ENCODE peak calls at places on chromosomes 16 and 17, in eight cellular contexts. One of them, this sample, is unnamed.

GRCh38 chr17:47281246-47281645 is 27.6 kb downstream of the ITGB3 start:
- DNase-seq in NCI-H1436: no peak
- DNase-seq in activated CD4-positive, alpha-beta T cell treated with anti-CD3 and anti-CD28 coated beads for 36 hours: no peak
- DNase-seq in NCI-H1694 treated with DMSO at 0.1 percent for 48 hours: no peak
- DNase-seq in activated T-cell treated with anti-CD3 and anti-CD28 coated beads, Interleukin-2, amount 50 U/mL, for 72 hours: no peak
- DNase-seq in DMS153: no peak
- DNase-seq in anterior cingulate cortex: no peak
- DNase-seq in hypothalamus: no peak
- DNase-seq in this sample: no peak

GRCh38 chr16:30075503-30076275 is at the start of gene PPP4C:
- DNase-seq in NCI-H1694 treated with DMSO at 0.1 percent for 48 hours: peak
- DNase-seq in activated CD4-positive, alpha-beta T cell treated with anti-CD3 and anti-CD28 coated beads for 36 hours: peak
- DNase-seq in DMS153: peak
- DNase-seq in activated T-cell treated with anti-CD3 and anti-CD28 coated beads, Interleukin-2, amount 50 U/mL, for 72 hours: peak
- DNase-seq in anterior cingulate cortex: peak
- DNase-seq in NCI-H1436: peak
- DNase-seq in hypothalamus: peak
- DNase-seq in this sample: peak

GRCh38 chr16:67504190-67505021 is 21.1 kb upstream of the AGRP start:
- DNase-seq in NCI-H1694 treated with DMSO at 0.1 percent for 48 hours: no peak
- DNase-seq in activated T-cell treated with anti-CD3 and anti-CD28 coated beads, Interleukin-2, amount 50 U/mL, for 72 hours: peak
- DNase-seq in anterior cingulate cortex: no peak
- DNase-seq in DMS153: peak
- DNase-seq in activated CD4-positive, alpha-beta T cell treated with anti-CD3 and anti-CD28 coated beads for 36 hours: peak
- DNase-seq in NCI-H1436: no peak
- DNase-seq in hypothalamus: no peak
- DNase-seq in this sample: no peak

GRCh38 chr17:10737168-10737622 is 7.4 kb upstream of the TMEM220 start:
- DNase-seq in activated CD4-positive, alpha-beta T cell treated with anti-CD3 and anti-CD28 coated beads for 36 hours: peak
- DNase-seq in NCI-H1436: peak
- DNase-seq in DMS153: no peak
- DNase-seq in anterior cingulate cortex: peak
- DNase-seq in activated T-cell treated with anti-CD3 and anti-CD28 coated beads, Interleukin-2, amount 50 U/mL, for 72 hours: peak
- DNase-seq in NCI-H1694 treated with DMSO at 0.1 percent for 48 hours: no peak
- DNase-seq in hypothalamus: peak
- DNase-seq in this sample: no peak

GRCh38 chr16:82684246-82684645 is 57.5 kb downstream of the CDH13 start:
- DNase-seq in NCI-H1694 treated with DMSO at 0.1 percent for 48 hours: no peak
- DNase-seq in activated T-cell treated with anti-CD3 and anti-CD28 coated beads, Interleukin-2, amount 50 U/mL, for 72 hours: no peak
- DNase-seq in anterior cingulate cortex: no peak
- DNase-seq in NCI-H1436: no peak
- DNase-seq in DMS153: no peak
- DNase-seq in activated CD4-positive, alpha-beta T cell treated with anti-CD3 and anti-CD28 coated beads for 36 hours: no peak
- DNase-seq in hypothalamus: no peak
- DNase-seq in this sample: no peak

GRCh38 chr17:39591958-39592954 is 15.5 kb downstream of the NEUROD2 start:
- DNase-seq in anterior cingulate cortex: peak
- DNase-seq in hypothalamus: no peak
- DNase-seq in NCI-H1694 treated with DMSO at 0.1 percent for 48 hours: peak
- DNase-seq in activated CD4-positive, alpha-beta T cell treated with anti-CD3 and anti-CD28 coated beads for 36 hours: peak
- DNase-seq in NCI-H1436: peak
- DNase-seq in activated T-cell treated with anti-CD3 and anti-CD28 coated beads, Interleukin-2, amount 50 U/mL, for 72 hours: no peak
- DNase-seq in DMS153: peak
- DNase-seq in this sample: no peak

GRCh38 chr16:72942021-72942420 is 105.9 kb downstream of the ZFHX3 start:
- DNase-seq in NCI-H1436: no peak
- DNase-seq in anterior cingulate cortex: no peak
- DNase-seq in activated T-cell treated with anti-CD3 and anti-CD28 coated beads, Interleukin-2, amount 50 U/mL, for 72 hours: no peak
- DNase-seq in NCI-H1694 treated with DMSO at 0.1 percent for 48 hours: no peak
- DNase-seq in hypothalamus: no peak
- DNase-seq in DMS153: no peak
- DNase-seq in activated CD4-positive, alpha-beta T cell treated with anti-CD3 and anti-CD28 coated beads for 36 hours: no peak
- DNase-seq in this sample: no peak

GRCh38 chr17:14119546-14119945 is 50.2 kb downstream of the COX10 start:
- DNase-seq in NCI-H1694 treated with DMSO at 0.1 percent for 48 hours: no peak
- DNase-seq in activated T-cell treated with anti-CD3 and anti-CD28 coated beads, Interleukin-2, amount 50 U/mL, for 72 hours: peak
- DNase-seq in NCI-H1436: no peak
- DNase-seq in activated CD4-positive, alpha-beta T cell treated with anti-CD3 and anti-CD28 coated beads for 36 hours: no peak
- DNase-seq in hypothalamus: no peak
- DNase-seq in DMS153: no peak
- DNase-seq in anterior cingulate cortex: no peak
- DNase-seq in this sample: no peak

GRCh38 chr17:31252741-31253140 is 44.3 kb downstream of the OMG start:
- DNase-seq in activated CD4-positive, alpha-beta T cell treated with anti-CD3 and anti-CD28 coated beads for 36 hours: no peak
- DNase-seq in NCI-H1694 treated with DMSO at 0.1 percent for 48 hours: no peak
- DNase-seq in anterior cingulate cortex: no peak
- DNase-seq in DMS153: no peak
- DNase-seq in activated T-cell treated with anti-CD3 and anti-CD28 coated beads, Interleukin-2, amount 50 U/mL, for 72 hours: no peak
- DNase-seq in NCI-H1436: no peak
- DNase-seq in hypothalamus: no peak
- DNase-seq in this sample: no peak

GRCh38 chr16:400061-400540 is 1.6 kb upstream of the DECR2 start:
- DNase-seq in NCI-H1436: no peak
- DNase-seq in activated T-cell treated with anti-CD3 and anti-CD28 coated beads, Interleukin-2, amount 50 U/mL, for 72 hours: no peak
- DNase-seq in DMS153: no peak
- DNase-seq in activated CD4-positive, alpha-beta T cell treated with anti-CD3 and anti-CD28 coated beads for 36 hours: no peak
- DNase-seq in NCI-H1694 treated with DMSO at 0.1 percent for 48 hours: no peak
- DNase-seq in hypothalamus: no peak
- DNase-seq in anterior cingulate cortex: no peak
- DNase-seq in this sample: no peak

GRCh38 chr17:28477928-28478327 is 4.5 kb downstream of the SLC13A2 start:
- DNase-seq in NCI-H1694 treated with DMSO at 0.1 percent for 48 hours: no peak
- DNase-seq in anterior cingulate cortex: no peak
- DNase-seq in activated T-cell treated with anti-CD3 and anti-CD28 coated beads, Interleukin-2, amount 50 U/mL, for 72 hours: no peak
- DNase-seq in hypothalamus: no peak
- DNase-seq in NCI-H1436: no peak
- DNase-seq in activated CD4-positive, alpha-beta T cell treated with anti-CD3 and anti-CD28 coated beads for 36 hours: no peak
- DNase-seq in DMS153: no peak
- DNase-seq in this sample: no peak

GRCh38 chr16:23302045-23302956 is at the start of gene SCNN1B:
- DNase-seq in anterior cingulate cortex: no peak
- DNase-seq in DMS153: no peak
- DNase-seq in NCI-H1436: no peak
- DNase-seq in activated CD4-positive, alpha-beta T cell treated with anti-CD3 and anti-CD28 coated beads for 36 hours: peak
- DNase-seq in hypothalamus: no peak
- DNase-seq in NCI-H1694 treated with DMSO at 0.1 percent for 48 hours: peak
- DNase-seq in activated T-cell treated with anti-CD3 and anti-CD28 coated beads, Interleukin-2, amount 50 U/mL, for 72 hours: peak
- DNase-seq in this sample: no peak

GRCh38 chr16:88747588-88748301 is 37.3 kb downstream of the PIEZO1 start:
- DNase-seq in activated T-cell treated with anti-CD3 and anti-CD28 coated beads, Interleukin-2, amount 50 U/mL, for 72 hours: peak
- DNase-seq in NCI-H1694 treated with DMSO at 0.1 percent for 48 hours: no peak
- DNase-seq in anterior cingulate cortex: no peak
- DNase-seq in hypothalamus: no peak
- DNase-seq in activated CD4-positive, alpha-beta T cell treated with anti-CD3 and anti-CD28 coated beads for 36 hours: peak
- DNase-seq in NCI-H1436: peak
- DNase-seq in DMS153: peak
- DNase-seq in this sample: no peak

GRCh38 chr16:48432136-48432535 is 46.9 kb upstream of the SIAH1 start:
- DNase-seq in activated CD4-positive, alpha-beta T cell treated with anti-CD3 and anti-CD28 coated beads for 36 hours: no peak
- DNase-seq in DMS153: no peak
- DNase-seq in NCI-H1436: no peak
- DNase-seq in activated T-cell treated with anti-CD3 and anti-CD28 coated beads, Interleukin-2, amount 50 U/mL, for 72 hours: no peak
- DNase-seq in anterior cingulate cortex: no peak
- DNase-seq in hypothalamus: no peak
- DNase-seq in NCI-H1694 treated with DMSO at 0.1 percent for 48 hours: no peak
- DNase-seq in this sample: no peak

GRCh38 chr16:11254913-11255736 is 879 bp downstream of the SOCS1 start:
- DNase-seq in activated T-cell treated with anti-CD3 and anti-CD28 coated beads, Interleukin-2, amount 50 U/mL, for 72 hours: peak
- DNase-seq in anterior cingulate cortex: no peak
- DNase-seq in hypothalamus: no peak
- DNase-seq in activated CD4-positive, alpha-beta T cell treated with anti-CD3 and anti-CD28 coated beads for 36 hours: peak
- DNase-seq in NCI-H1694 treated with DMSO at 0.1 percent for 48 hours: no peak
- DNase-seq in DMS153: peak
- DNase-seq in NCI-H1436: no peak
- DNase-seq in this sample: peak

GRCh38 chr17:77107506-77108433 is 33.0 kb upstream of the SEC14L1 start:
- DNase-seq in NCI-H1436: no peak
- DNase-seq in DMS153: no peak
- DNase-seq in activated CD4-positive, alpha-beta T cell treated with anti-CD3 and anti-CD28 coated beads for 36 hours: no peak
- DNase-seq in hypothalamus: no peak
- DNase-seq in NCI-H1694 treated with DMSO at 0.1 percent for 48 hours: no peak
- DNase-seq in activated T-cell treated with anti-CD3 and anti-CD28 coated beads, Interleukin-2, amount 50 U/mL, for 72 hours: peak
- DNase-seq in anterior cingulate cortex: no peak
- DNase-seq in this sample: peak

GRCh38 chr16:87463722-87464690 is 28.8 kb downstream of the ZCCHC14 start:
- DNase-seq in NCI-H1694 treated with DMSO at 0.1 percent for 48 hours: no peak
- DNase-seq in activated CD4-positive, alpha-beta T cell treated with anti-CD3 and anti-CD28 coated beads for 36 hours: peak
- DNase-seq in NCI-H1436: no peak
- DNase-seq in activated T-cell treated with anti-CD3 and anti-CD28 coated beads, Interleukin-2, amount 50 U/mL, for 72 hours: peak
- DNase-seq in hypothalamus: no peak
- DNase-seq in DMS153: no peak
- DNase-seq in anterior cingulate cortex: no peak
- DNase-seq in this sample: no peak

GRCh38 chr17:44007346-44008204 is 3.2 kb downstream of the NAGS start:
- DNase-seq in hypothalamus: no peak
- DNase-seq in activated T-cell treated with anti-CD3 and anti-CD28 coated beads, Interleukin-2, amount 50 U/mL, for 72 hours: no peak
- DNase-seq in DMS153: no peak
- DNase-seq in anterior cingulate cortex: no peak
- DNase-seq in activated CD4-positive, alpha-beta T cell treated with anti-CD3 and anti-CD28 coated beads for 36 hours: no peak
- DNase-seq in NCI-H1694 treated with DMSO at 0.1 percent for 48 hours: no peak
- DNase-seq in NCI-H1436: no peak
- DNase-seq in this sample: no peak

GRCh38 chr16:28304214-28304613 is 11.9 kb downstream of the SBK1 start:
- DNase-seq in DMS153: no peak
- DNase-seq in activated T-cell treated with anti-CD3 and anti-CD28 coated beads, Interleukin-2, amount 50 U/mL, for 72 hours: no peak
- DNase-seq in NCI-H1436: no peak
- DNase-seq in anterior cingulate cortex: no peak
- DNase-seq in hypothalamus: no peak
- DNase-seq in activated CD4-positive, alpha-beta T cell treated with anti-CD3 and anti-CD28 coated beads for 36 hours: peak
- DNase-seq in NCI-H1694 treated with DMSO at 0.1 percent for 48 hours: no peak
- DNase-seq in this sample: no peak

GRCh38 chr16:78072275-78072674 is 27.2 kb upstream of the WWOX start:
- DNase-seq in NCI-H1436: no peak
- DNase-seq in anterior cingulate cortex: no peak
- DNase-seq in activated CD4-positive, alpha-beta T cell treated with anti-CD3 and anti-CD28 coated beads for 36 hours: no peak
- DNase-seq in NCI-H1694 treated with DMSO at 0.1 percent for 48 hours: no peak
- DNase-seq in activated T-cell treated with anti-CD3 and anti-CD28 coated beads, Interleukin-2, amount 50 U/mL, for 72 hours: no peak
- DNase-seq in hypothalamus: no peak
- DNase-seq in DMS153: peak
- DNase-seq in this sample: no peak

GRCh38 chr16:34050787-34051320 is 591.4 kb downstream of the TP53TG3F start:
- DNase-seq in anterior cingulate cortex: no peak
- DNase-seq in NCI-H1694 treated with DMSO at 0.1 percent for 48 hours: no peak
- DNase-seq in activated T-cell treated with anti-CD3 and anti-CD28 coated beads, Interleukin-2, amount 50 U/mL, for 72 hours: no peak
- DNase-seq in hypothalamus: no peak
- DNase-seq in activated CD4-positive, alpha-beta T cell treated with anti-CD3 and anti-CD28 coated beads for 36 hours: no peak
- DNase-seq in DMS153: no peak
- DNase-seq in NCI-H1436: no peak
- DNase-seq in this sample: no peak

GRCh38 chr16:7303677-7304200 is 28.9 kb upstream of the RBFOX1 start:
- DNase-seq in NCI-H1694 treated with DMSO at 0.1 percent for 48 hours: no peak
- DNase-seq in hypothalamus: no peak
- DNase-seq in activated T-cell treated with anti-CD3 and anti-CD28 coated beads, Interleukin-2, amount 50 U/mL, for 72 hours: no peak
- DNase-seq in activated CD4-positive, alpha-beta T cell treated with anti-CD3 and anti-CD28 coated beads for 36 hours: no peak
- DNase-seq in NCI-H1436: peak
- DNase-seq in DMS153: no peak
- DNase-seq in anterior cingulate cortex: no peak
- DNase-seq in this sample: no peak

GRCh38 chr16:80273635-80274538 is 266.9 kb upstream of the DYNLRB2 start:
- DNase-seq in activated CD4-positive, alpha-beta T cell treated with anti-CD3 and anti-CD28 coated beads for 36 hours: peak
- DNase-seq in activated T-cell treated with anti-CD3 and anti-CD28 coated beads, Interleukin-2, amount 50 U/mL, for 72 hours: peak
- DNase-seq in DMS153: no peak
- DNase-seq in NCI-H1694 treated with DMSO at 0.1 percent for 48 hours: no peak
- DNase-seq in hypothalamus: no peak
- DNase-seq in anterior cingulate cortex: no peak
- DNase-seq in NCI-H1436: no peak
- DNase-seq in this sample: no peak

GRCh38 chr16:4261557-4262172 is 11.2 kb downstream of the TFAP4 start:
- DNase-seq in NCI-H1694 treated with DMSO at 0.1 percent for 48 hours: no peak
- DNase-seq in NCI-H1436: no peak
- DNase-seq in activated CD4-positive, alpha-beta T cell treated with anti-CD3 and anti-CD28 coated beads for 36 hours: peak
- DNase-seq in DMS153: no peak
- DNase-seq in activated T-cell treated with anti-CD3 and anti-CD28 coated beads, Interleukin-2, amount 50 U/mL, for 72 hours: peak
- DNase-seq in anterior cingulate cortex: no peak
- DNase-seq in hypothalamus: no peak
- DNase-seq in this sample: no peak

GRCh38 chr16:68737046-68737729 is at the start of gene CDH1:
- DNase-seq in hypothalamus: peak
- DNase-seq in activated T-cell treated with anti-CD3 and anti-CD28 coated beads, Interleukin-2, amount 50 U/mL, for 72 hours: peak
- DNase-seq in anterior cingulate cortex: no peak
- DNase-seq in activated CD4-positive, alpha-beta T cell treated with anti-CD3 and anti-CD28 coated beads for 36 hours: peak
- DNase-seq in DMS153: peak
- DNase-seq in NCI-H1694 treated with DMSO at 0.1 percent for 48 hours: no peak
- DNase-seq in NCI-H1436: peak
- DNase-seq in this sample: peak

GRCh38 chr17:61000911-61001310 is 323.3 kb downstream of the BCAS3 start:
- DNase-seq in DMS153: no peak
- DNase-seq in NCI-H1694 treated with DMSO at 0.1 percent for 48 hours: no peak
- DNase-seq in activated CD4-positive, alpha-beta T cell treated with anti-CD3 and anti-CD28 coated beads for 36 hours: no peak
- DNase-seq in activated T-cell treated with anti-CD3 and anti-CD28 coated beads, Interleukin-2, amount 50 U/mL, for 72 hours: no peak
- DNase-seq in NCI-H1436: no peak
- DNase-seq in hypothalamus: no peak
- DNase-seq in anterior cingulate cortex: no peak
- DNase-seq in this sample: no peak

GRCh38 chr17:79923974-79924638 is 84.9 kb upstream of the CBX4 start:
- DNase-seq in hypothalamus: peak
- DNase-seq in anterior cingulate cortex: no peak
- DNase-seq in DMS153: no peak
- DNase-seq in NCI-H1694 treated with DMSO at 0.1 percent for 48 hours: no peak
- DNase-seq in NCI-H1436: no peak
- DNase-seq in activated T-cell treated with anti-CD3 and anti-CD28 coated beads, Interleukin-2, amount 50 U/mL, for 72 hours: peak
- DNase-seq in activated CD4-positive, alpha-beta T cell treated with anti-CD3 and anti-CD28 coated beads for 36 hours: peak
- DNase-seq in this sample: peak

GRCh38 chr17:13117616-13118015 is 99.8 kb upstream of the ELAC2 start:
- DNase-seq in activated T-cell treated with anti-CD3 and anti-CD28 coated beads, Interleukin-2, amount 50 U/mL, for 72 hours: no peak
- DNase-seq in DMS153: no peak
- DNase-seq in NCI-H1694 treated with DMSO at 0.1 percent for 48 hours: no peak
- DNase-seq in activated CD4-positive, alpha-beta T cell treated with anti-CD3 and anti-CD28 coated beads for 36 hours: no peak
- DNase-seq in anterior cingulate cortex: no peak
- DNase-seq in hypothalamus: no peak
- DNase-seq in NCI-H1436: no peak
- DNase-seq in this sample: no peak

GRCh38 chr16:88650749-88651275 is at the start of gene CYBA:
- DNase-seq in activated CD4-positive, alpha-beta T cell treated with anti-CD3 and anti-CD28 coated beads for 36 hours: peak
- DNase-seq in NCI-H1436: no peak
- DNase-seq in anterior cingulate cortex: no peak
- DNase-seq in activated T-cell treated with anti-CD3 and anti-CD28 coated beads, Interleukin-2, amount 50 U/mL, for 72 hours: peak
- DNase-seq in DMS153: peak
- DNase-seq in hypothalamus: peak
- DNase-seq in NCI-H1694 treated with DMSO at 0.1 percent for 48 hours: no peak
- DNase-seq in this sample: peak

GRCh38 chr16:48041861-48042435 is 113.8 kb downstream of the ABCC12 start:
- DNase-seq in DMS153: no peak
- DNase-seq in hypothalamus: no peak
- DNase-seq in activated CD4-positive, alpha-beta T cell treated with anti-CD3 and anti-CD28 coated beads for 36 hours: no peak
- DNase-seq in NCI-H1694 treated with DMSO at 0.1 percent for 48 hours: no peak
- DNase-seq in activated T-cell treated with anti-CD3 and anti-CD28 coated beads, Interleukin-2, amount 50 U/mL, for 72 hours: no peak
- DNase-seq in anterior cingulate cortex: no peak
- DNase-seq in NCI-H1436: no peak
- DNase-seq in this sample: no peak

This sample was measured in T-helper 17 cell.